ENCODE peak calls at places on chromosomes 7 and 10, in seven cellular contexts. L, V, G, C, Q, F and A are unnamed samples.

GRCh38 chr7:1397491-1398327 is 61.6 kb downstream of the MICALL2 start:
- DNase-seq in L (no peak), Q (no peak), V (no peak), F (no peak), G (no peak), C (no peak), A (no peak)

GRCh38 chr10:70461397-70462348 is 16.9 kb upstream of the PALD1 start:
- DNase-seq in V (peak), L (peak), C (no peak), G (no peak), Q (peak), F (no peak), A (peak)

GRCh38 chr7:158176561-158177173 is 411.0 kb downstream of the PTPRN2 start:
- DNase-seq in G (no peak), Q (no peak), V (no peak), L (no peak), C (no peak), F (no peak), A (no peak)

GRCh38 chr10:132844069-132844809 is 58.3 kb upstream of the NKX6-2 start:
- DNase-seq in F (no peak), G (no peak), V (no peak), Q (no peak), C (no peak), L (peak), A (no peak)

GRCh38 chr10:118365702-118366101 is 23.6 kb upstream of the FAM204A start:
- DNase-seq in V (no peak), F (no peak), G (no peak), L (no peak), C (no peak), Q (no peak), A (no peak)

GRCh38 chr10:15879058-15879457 is 18.8 kb upstream of the MINDY3 start:
- DNase-seq in C (no peak), G (no peak), Q (peak), F (no peak), L (no peak), V (peak), A (no peak)

GRCh38 chr7:45082831-45083331 is 5.9 kb downstream of the NACAD start:
- DNase-seq in F (no peak), L (no peak), V (no peak), G (no peak), Q (no peak), C (no peak), A (no peak)

GRCh38 chr10:80632742-80633141 is 95.0 kb downstream of the SH2D4B start:
- DNase-seq in Q (no peak), G (no peak), L (no peak), C (no peak), V (no peak), F (no peak), A (peak)

GRCh38 chr7:1460757-1461639 is 1.7 kb upstream of the MICALL2 start:
- DNase-seq in F (peak), C (no peak), Q (peak), V (peak), G (no peak), L (peak), A (peak)

GRCh38 chr7:106523482-106523881 is 137.5 kb downstream of the CCDC71L start:
- DNase-seq in Q (no peak), G (no peak), V (no peak), F (no peak), C (no peak), L (no peak), A (no peak)

GRCh38 chr7:47804767-47805545 is 143.3 kb downstream of the PKD1L1 start:
- DNase-seq in Q (no peak), F (no peak), V (no peak), L (no peak), G (no peak), C (no peak), A (no peak)

GRCh38 chr10:80197972-80198591 is 7.3 kb downstream of the ANXA11 start:
- DNase-seq in L (no peak), F (peak), Q (no peak), V (no peak), C (no peak), G (no peak), A (no peak)

GRCh38 chr10:91665842-91666241 is 33.0 kb upstream of the PPP1R3C start:
- DNase-seq in L (no peak), V (no peak), C (no peak), G (no peak), Q (no peak), F (no peak), A (no peak)

GRCh38 chr7:39592586-39592985 is 26.4 kb downstream of the YAE1 start:
- DNase-seq in Q (no peak), C (no peak), G (no peak), V (no peak), L (no peak), F (no peak), A (no peak)

GRCh38 chr7:16695621-16696237 is 49.7 kb downstream of the BZW2 start:
- DNase-seq in Q (peak), C (no peak), F (no peak), V (peak), L (peak), G (no peak), A (peak)

GRCh38 chr7:130152270-130153141 is 52.7 kb downstream of the TMEM209 start:
- DNase-seq in L (no peak), C (no peak), Q (no peak), V (no peak), G (no peak), F (no peak), A (no peak)

GRCh38 chr7:194257-194995 is 2.1 kb downstream of the FAM20C start:
- DNase-seq in V (peak), F (no peak), G (no peak), C (no peak), Q (peak), L (peak), A (no peak)

GRCh38 chr10:119686465-119687191 is 35.4 kb downstream of the BAG3 start:
- DNase-seq in C (peak), F (peak), G (peak), Q (peak), V (peak), L (peak), A (no peak)

GRCh38 chr10:103580011-103580410 is 86.5 kb downstream of the NEURL1 start:
- DNase-seq in F (no peak), G (no peak), Q (no peak), L (no peak), V (no peak), C (no peak), A (no peak)

GRCh38 chr10:119480667-119481066 is 61.9 kb downstream of the RGS10 start:
- DNase-seq in C (no peak), F (no peak), V (no peak), Q (peak), L (no peak), G (no peak), A (no peak)

GRCh38 chr10:94131885-94132284 is 138.2 kb downstream of the PLCE1 start:
- DNase-seq in C (no peak), V (no peak), F (no peak), Q (no peak), G (no peak), L (no peak), A (no peak)

GRCh38 chr10:23391817-23392216 is 47.1 kb upstream of the OTUD1 start:
- DNase-seq in G (no peak), C (no peak), V (no peak), F (no peak), L (no peak), Q (no peak), A (no peak)

GRCh38 chr7:54831644-54832095 is 72.7 kb upstream of the SEC61G start:
- DNase-seq in V (no peak), Q (peak), G (no peak), L (no peak), C (no peak), F (no peak), A (no peak)

GRCh38 chr10:21495002-21495685 is 30.3 kb downstream of the SKIDA1 start:
- DNase-seq in F (no peak), L (no peak), C (no peak), V (no peak), G (no peak), Q (peak), A (no peak)

GRCh38 chr7:137020351-137020750 is 151.9 kb downstream of the CHRM2 start:
- DNase-seq in F (no peak), G (no peak), C (no peak), L (no peak), V (no peak), Q (no peak), A (no peak)

GRCh38 chr7:50663396-50664102 is 98.3 kb upstream of the DDC start:
- DNase-seq in V (no peak), Q (no peak), G (no peak), F (no peak), C (no peak), L (no peak), A (no peak)